ENCODE peak calls at places on chromosomes 12 and 14, in eight cellular contexts. One of them, this sample, is unnamed.

GRCh38 chr14:80077262-80077661 is 134.0 kb downstream of the DIO2 start:
- DNase-seq in omental fat pad: no peak
- DNase-seq in CD4-positive, alpha-beta memory T cell: no peak
- DNase-seq in NCI-H2081: no peak
- DNase-seq in astrocyte: peak
- DNase-seq in type B pancreatic cell: no peak
- DNase-seq in activated effector memory CD4-positive, alpha-beta T cell treated with anti-CD3 and anti-CD28 coated beads, Interleukin-2, amount 50 U/mL, for 16 hours: no peak
- DNase-seq in ELF-1: no peak
- DNase-seq in this sample: no peak

GRCh38 chr14:87175175-87175574 is 817.8 kb downstream of the GALC start:
- DNase-seq in NCI-H2081: peak
- DNase-seq in type B pancreatic cell: no peak
- DNase-seq in omental fat pad: no peak
- DNase-seq in CD4-positive, alpha-beta memory T cell: no peak
- DNase-seq in ELF-1: no peak
- DNase-seq in astrocyte: no peak
- DNase-seq in activated effector memory CD4-positive, alpha-beta T cell treated with anti-CD3 and anti-CD28 coated beads, Interleukin-2, amount 50 U/mL, for 16 hours: no peak
- DNase-seq in this sample: no peak

GRCh38 chr14:61898568-61898967 is 136.3 kb downstream of the SNAPC1 start:
- DNase-seq in CD4-positive, alpha-beta memory T cell: no peak
- DNase-seq in activated effector memory CD4-positive, alpha-beta T cell treated with anti-CD3 and anti-CD28 coated beads, Interleukin-2, amount 50 U/mL, for 16 hours: no peak
- DNase-seq in type B pancreatic cell: no peak
- DNase-seq in ELF-1: no peak
- DNase-seq in omental fat pad: no peak
- DNase-seq in astrocyte: no peak
- DNase-seq in NCI-H2081: no peak
- DNase-seq in this sample: no peak

GRCh38 chr14:75182820-75183219 is 6.4 kb upstream of the TMED10 start:
- DNase-seq in ELF-1: no peak
- DNase-seq in type B pancreatic cell: no peak
- DNase-seq in CD4-positive, alpha-beta memory T cell: no peak
- DNase-seq in astrocyte: peak
- DNase-seq in NCI-H2081: no peak
- DNase-seq in omental fat pad: no peak
- DNase-seq in activated effector memory CD4-positive, alpha-beta T cell treated with anti-CD3 and anti-CD28 coated beads, Interleukin-2, amount 50 U/mL, for 16 hours: no peak
- DNase-seq in this sample: no peak

GRCh38 chr12:91804533-91804932 is 341.1 kb downstream of the BTG1 start:
- DNase-seq in activated effector memory CD4-positive, alpha-beta T cell treated with anti-CD3 and anti-CD28 coated beads, Interleukin-2, amount 50 U/mL, for 16 hours: no peak
- DNase-seq in ELF-1: peak
- DNase-seq in type B pancreatic cell: no peak
- DNase-seq in omental fat pad: no peak
- DNase-seq in CD4-positive, alpha-beta memory T cell: no peak
- DNase-seq in NCI-H2081: no peak
- DNase-seq in astrocyte: peak
- DNase-seq in this sample: no peak

GRCh38 chr12:96710127-96710745 is 196.8 kb upstream of the NEDD1 start:
- DNase-seq in CD4-positive, alpha-beta memory T cell: no peak
- DNase-seq in astrocyte: no peak
- DNase-seq in activated effector memory CD4-positive, alpha-beta T cell treated with anti-CD3 and anti-CD28 coated beads, Interleukin-2, amount 50 U/mL, for 16 hours: no peak
- DNase-seq in omental fat pad: no peak
- DNase-seq in NCI-H2081: peak
- DNase-seq in ELF-1: peak
- DNase-seq in type B pancreatic cell: no peak
- DNase-seq in this sample: no peak

GRCh38 chr14:69175130-69175529 is 16.2 kb upstream of the EXD2 start:
- DNase-seq in astrocyte: no peak
- DNase-seq in omental fat pad: no peak
- DNase-seq in NCI-H2081: no peak
- DNase-seq in activated effector memory CD4-positive, alpha-beta T cell treated with anti-CD3 and anti-CD28 coated beads, Interleukin-2, amount 50 U/mL, for 16 hours: no peak
- DNase-seq in type B pancreatic cell: no peak
- DNase-seq in ELF-1: no peak
- DNase-seq in CD4-positive, alpha-beta memory T cell: no peak
- DNase-seq in this sample: no peak

GRCh38 chr12:48979602-48980388 is 1.7 kb downstream of the WNT1 start:
- DNase-seq in type B pancreatic cell: no peak
- DNase-seq in astrocyte: no peak
- DNase-seq in CD4-positive, alpha-beta memory T cell: peak
- DNase-seq in activated effector memory CD4-positive, alpha-beta T cell treated with anti-CD3 and anti-CD28 coated beads, Interleukin-2, amount 50 U/mL, for 16 hours: peak
- DNase-seq in omental fat pad: no peak
- DNase-seq in NCI-H2081: no peak
- DNase-seq in ELF-1: peak
- DNase-seq in this sample: no peak

GRCh38 chr12:65779091-65779642 is 45.1 kb upstream of the HMGA2 start:
- DNase-seq in omental fat pad: no peak
- DNase-seq in astrocyte: peak
- DNase-seq in CD4-positive, alpha-beta memory T cell: no peak
- DNase-seq in ELF-1: peak
- DNase-seq in type B pancreatic cell: no peak
- DNase-seq in NCI-H2081: no peak
- DNase-seq in activated effector memory CD4-positive, alpha-beta T cell treated with anti-CD3 and anti-CD28 coated beads, Interleukin-2, amount 50 U/mL, for 16 hours: no peak
- DNase-seq in this sample: no peak

GRCh38 chr12:111437816-111438454 is 32.2 kb downstream of the SH2B3 start:
- DNase-seq in ELF-1: no peak
- DNase-seq in type B pancreatic cell: no peak
- DNase-seq in astrocyte: peak
- DNase-seq in activated effector memory CD4-positive, alpha-beta T cell treated with anti-CD3 and anti-CD28 coated beads, Interleukin-2, amount 50 U/mL, for 16 hours: no peak
- DNase-seq in NCI-H2081: no peak
- DNase-seq in CD4-positive, alpha-beta memory T cell: no peak
- DNase-seq in omental fat pad: no peak
- DNase-seq in this sample: no peak

GRCh38 chr14:77140937-77141591 is 527 bp downstream of the ZDHHC22 start:
- DNase-seq in astrocyte: peak
- DNase-seq in NCI-H2081: peak
- DNase-seq in activated effector memory CD4-positive, alpha-beta T cell treated with anti-CD3 and anti-CD28 coated beads, Interleukin-2, amount 50 U/mL, for 16 hours: no peak
- DNase-seq in omental fat pad: no peak
- DNase-seq in type B pancreatic cell: no peak
- DNase-seq in ELF-1: peak
- DNase-seq in CD4-positive, alpha-beta memory T cell: no peak
- DNase-seq in this sample: no peak

GRCh38 chr14:34971801-34972200 is 11.0 kb upstream of the SRP54 start:
- DNase-seq in omental fat pad: no peak
- DNase-seq in astrocyte: peak
- DNase-seq in type B pancreatic cell: no peak
- DNase-seq in CD4-positive, alpha-beta memory T cell: no peak
- DNase-seq in ELF-1: no peak
- DNase-seq in activated effector memory CD4-positive, alpha-beta T cell treated with anti-CD3 and anti-CD28 coated beads, Interleukin-2, amount 50 U/mL, for 16 hours: no peak
- DNase-seq in NCI-H2081: no peak
- DNase-seq in this sample: no peak

GRCh38 chr12:79690156-79690605 is 583 bp downstream of the PAWR start:
- DNase-seq in omental fat pad: no peak
- DNase-seq in NCI-H2081: no peak
- DNase-seq in ELF-1: peak
- DNase-seq in CD4-positive, alpha-beta memory T cell: no peak
- DNase-seq in type B pancreatic cell: peak
- DNase-seq in activated effector memory CD4-positive, alpha-beta T cell treated with anti-CD3 and anti-CD28 coated beads, Interleukin-2, amount 50 U/mL, for 16 hours: no peak
- DNase-seq in astrocyte: no peak
- DNase-seq in this sample: no peak

GRCh38 chr12:68119724-68120211 is 39.8 kb downstream of the IFNG start:
- DNase-seq in ELF-1: no peak
- DNase-seq in omental fat pad: no peak
- DNase-seq in type B pancreatic cell: no peak
- DNase-seq in astrocyte: peak
- DNase-seq in NCI-H2081: peak
- DNase-seq in activated effector memory CD4-positive, alpha-beta T cell treated with anti-CD3 and anti-CD28 coated beads, Interleukin-2, amount 50 U/mL, for 16 hours: peak
- DNase-seq in CD4-positive, alpha-beta memory T cell: no peak
- DNase-seq in this sample: no peak

GRCh38 chr14:77161011-77161410 is 19.4 kb upstream of the ZDHHC22 start:
- DNase-seq in activated effector memory CD4-positive, alpha-beta T cell treated with anti-CD3 and anti-CD28 coated beads, Interleukin-2, amount 50 U/mL, for 16 hours: no peak
- DNase-seq in type B pancreatic cell: no peak
- DNase-seq in astrocyte: no peak
- DNase-seq in CD4-positive, alpha-beta memory T cell: no peak
- DNase-seq in NCI-H2081: no peak
- DNase-seq in omental fat pad: no peak
- DNase-seq in ELF-1: no peak
- DNase-seq in this sample: no peak

GRCh38 chr12:26121323-26121740 is 3.5 kb downstream of the BHLHE41 start:
- DNase-seq in CD4-positive, alpha-beta memory T cell: no peak
- DNase-seq in activated effector memory CD4-positive, alpha-beta T cell treated with anti-CD3 and anti-CD28 coated beads, Interleukin-2, amount 50 U/mL, for 16 hours: no peak
- DNase-seq in type B pancreatic cell: no peak
- DNase-seq in ELF-1: peak
- DNase-seq in omental fat pad: no peak
- DNase-seq in NCI-H2081: no peak
- DNase-seq in astrocyte: no peak
- DNase-seq in this sample: no peak

GRCh38 chr14:53062856-53063255 is 90.3 kb downstream of the DDHD1 start:
- DNase-seq in ELF-1: no peak
- DNase-seq in type B pancreatic cell: no peak
- DNase-seq in activated effector memory CD4-positive, alpha-beta T cell treated with anti-CD3 and anti-CD28 coated beads, Interleukin-2, amount 50 U/mL, for 16 hours: no peak
- DNase-seq in omental fat pad: no peak
- DNase-seq in NCI-H2081: no peak
- DNase-seq in astrocyte: peak
- DNase-seq in CD4-positive, alpha-beta memory T cell: no peak
- DNase-seq in this sample: no peak

GRCh38 chr14:52025310-52025709 is 36.0 kb downstream of the RTRAF start:
- DNase-seq in NCI-H2081: no peak
- DNase-seq in ELF-1: no peak
- DNase-seq in activated effector memory CD4-positive, alpha-beta T cell treated with anti-CD3 and anti-CD28 coated beads, Interleukin-2, amount 50 U/mL, for 16 hours: no peak
- DNase-seq in type B pancreatic cell: no peak
- DNase-seq in omental fat pad: no peak
- DNase-seq in astrocyte: peak
- DNase-seq in CD4-positive, alpha-beta memory T cell: no peak
- DNase-seq in this sample: no peak

GRCh38 chr14:68981124-68981523 is 2.0 kb upstream of the ACTN1 start:
- DNase-seq in ELF-1: no peak
- DNase-seq in NCI-H2081: no peak
- DNase-seq in omental fat pad: no peak
- DNase-seq in type B pancreatic cell: no peak
- DNase-seq in astrocyte: no peak
- DNase-seq in activated effector memory CD4-positive, alpha-beta T cell treated with anti-CD3 and anti-CD28 coated beads, Interleukin-2, amount 50 U/mL, for 16 hours: no peak
- DNase-seq in CD4-positive, alpha-beta memory T cell: no peak
- DNase-seq in this sample: no peak

GRCh38 chr14:49992901-49993335 is 100.0 kb downstream of the ARF6 start:
- DNase-seq in activated effector memory CD4-positive, alpha-beta T cell treated with anti-CD3 and anti-CD28 coated beads, Interleukin-2, amount 50 U/mL, for 16 hours: no peak
- DNase-seq in CD4-positive, alpha-beta memory T cell: no peak
- DNase-seq in type B pancreatic cell: no peak
- DNase-seq in NCI-H2081: no peak
- DNase-seq in ELF-1: no peak
- DNase-seq in omental fat pad: no peak
- DNase-seq in astrocyte: peak
- DNase-seq in this sample: no peak

GRCh38 chr14:92794547-92794941 is 439 bp downstream of the GOLGA5 start:
- DNase-seq in ELF-1: no peak
- DNase-seq in omental fat pad: no peak
- DNase-seq in type B pancreatic cell: no peak
- DNase-seq in activated effector memory CD4-positive, alpha-beta T cell treated with anti-CD3 and anti-CD28 coated beads, Interleukin-2, amount 50 U/mL, for 16 hours: peak
- DNase-seq in CD4-positive, alpha-beta memory T cell: no peak
- DNase-seq in astrocyte: peak
- DNase-seq in NCI-H2081: no peak
- DNase-seq in this sample: no peak

GRCh38 chr12:76007640-76008039 is 23.9 kb downstream of the PHLDA1 start:
- DNase-seq in astrocyte: no peak
- DNase-seq in CD4-positive, alpha-beta memory T cell: no peak
- DNase-seq in activated effector memory CD4-positive, alpha-beta T cell treated with anti-CD3 and anti-CD28 coated beads, Interleukin-2, amount 50 U/mL, for 16 hours: no peak
- DNase-seq in ELF-1: peak
- DNase-seq in NCI-H2081: no peak
- DNase-seq in type B pancreatic cell: no peak
- DNase-seq in omental fat pad: no peak
- DNase-seq in this sample: no peak

GRCh38 chr12:29316772-29317171 is 64.2 kb downstream of the ERGIC2 start:
- DNase-seq in NCI-H2081: no peak
- DNase-seq in type B pancreatic cell: no peak
- DNase-seq in CD4-positive, alpha-beta memory T cell: no peak
- DNase-seq in activated effector memory CD4-positive, alpha-beta T cell treated with anti-CD3 and anti-CD28 coated beads, Interleukin-2, amount 50 U/mL, for 16 hours: no peak
- DNase-seq in astrocyte: peak
- DNase-seq in omental fat pad: no peak
- DNase-seq in ELF-1: peak
- DNase-seq in this sample: no peak

GRCh38 chr14:102917469-102918211 is 4.8 kb upstream of the AMN start:
- DNase-seq in activated effector memory CD4-positive, alpha-beta T cell treated with anti-CD3 and anti-CD28 coated beads, Interleukin-2, amount 50 U/mL, for 16 hours: peak
- DNase-seq in type B pancreatic cell: no peak
- DNase-seq in NCI-H2081: peak
- DNase-seq in astrocyte: no peak
- DNase-seq in ELF-1: peak
- DNase-seq in CD4-positive, alpha-beta memory T cell: peak
- DNase-seq in omental fat pad: peak
- DNase-seq in this sample: no peak

GRCh38 chr14:64238049-64238448 is 56.1 kb downstream of the ESR2 start:
- DNase-seq in omental fat pad: no peak
- DNase-seq in NCI-H2081: no peak
- DNase-seq in ELF-1: no peak
- DNase-seq in activated effector memory CD4-positive, alpha-beta T cell treated with anti-CD3 and anti-CD28 coated beads, Interleukin-2, amount 50 U/mL, for 16 hours: no peak
- DNase-seq in CD4-positive, alpha-beta memory T cell: no peak
- DNase-seq in type B pancreatic cell: no peak
- DNase-seq in astrocyte: no peak
- DNase-seq in this sample: no peak

GRCh38 chr14:56199095-56199975 is 81.1 kb downstream of the PELI2 start:
- DNase-seq in astrocyte: peak
- DNase-seq in activated effector memory CD4-positive, alpha-beta T cell treated with anti-CD3 and anti-CD28 coated beads, Interleukin-2, amount 50 U/mL, for 16 hours: no peak
- DNase-seq in CD4-positive, alpha-beta memory T cell: no peak
- DNase-seq in omental fat pad: no peak
- DNase-seq in ELF-1: peak
- DNase-seq in type B pancreatic cell: no peak
- DNase-seq in NCI-H2081: peak
- DNase-seq in this sample: no peak

GRCh38 chr12:66708704-66709443 is 30.0 kb upstream of the GRIP1 start:
- DNase-seq in activated effector memory CD4-positive, alpha-beta T cell treated with anti-CD3 and anti-CD28 coated beads, Interleukin-2, amount 50 U/mL, for 16 hours: no peak
- DNase-seq in CD4-positive, alpha-beta memory T cell: peak
- DNase-seq in NCI-H2081: peak
- DNase-seq in type B pancreatic cell: no peak
- DNase-seq in omental fat pad: no peak
- DNase-seq in astrocyte: no peak
- DNase-seq in ELF-1: no peak
- DNase-seq in this sample: no peak

GRCh38 chr12:30818562-30818961 is 63.8 kb upstream of the CAPRIN2 start:
- DNase-seq in omental fat pad: no peak
- DNase-seq in astrocyte: no peak
- DNase-seq in NCI-H2081: no peak
- DNase-seq in type B pancreatic cell: no peak
- DNase-seq in activated effector memory CD4-positive, alpha-beta T cell treated with anti-CD3 and anti-CD28 coated beads, Interleukin-2, amount 50 U/mL, for 16 hours: no peak
- DNase-seq in CD4-positive, alpha-beta memory T cell: no peak
- DNase-seq in ELF-1: no peak
- DNase-seq in this sample: no peak

GRCh38 chr12:58801986-58802385 is 118.3 kb downstream of the LRIG3 start:
- DNase-seq in NCI-H2081: no peak
- DNase-seq in ELF-1: peak
- DNase-seq in activated effector memory CD4-positive, alpha-beta T cell treated with anti-CD3 and anti-CD28 coated beads, Interleukin-2, amount 50 U/mL, for 16 hours: no peak
- DNase-seq in type B pancreatic cell: no peak
- DNase-seq in CD4-positive, alpha-beta memory T cell: no peak
- DNase-seq in omental fat pad: no peak
- DNase-seq in astrocyte: peak
- DNase-seq in this sample: no peak

GRCh38 chr12:67919406-67919805 is 69.8 kb upstream of the IFNG-AS1 start:
- DNase-seq in type B pancreatic cell: no peak
- DNase-seq in omental fat pad: no peak
- DNase-seq in activated effector memory CD4-positive, alpha-beta T cell treated with anti-CD3 and anti-CD28 coated beads, Interleukin-2, amount 50 U/mL, for 16 hours: no peak
- DNase-seq in CD4-positive, alpha-beta memory T cell: no peak
- DNase-seq in NCI-H2081: no peak
- DNase-seq in astrocyte: peak
- DNase-seq in ELF-1: no peak
- DNase-seq in this sample: no peak

GRCh38 chr12:113254298-113254697 is 33.0 kb downstream of the TPCN1 start:
- DNase-seq in ELF-1: no peak
- DNase-seq in omental fat pad: no peak
- DNase-seq in activated effector memory CD4-positive, alpha-beta T cell treated with anti-CD3 and anti-CD28 coated beads, Interleukin-2, amount 50 U/mL, for 16 hours: no peak
- DNase-seq in NCI-H2081: no peak
- DNase-seq in CD4-positive, alpha-beta memory T cell: no peak
- DNase-seq in astrocyte: no peak
- DNase-seq in type B pancreatic cell: no peak
- DNase-seq in this sample: no peak

GRCh38 chr14:102320033-102320660 is 601 bp downstream of the ZNF839 start:
- DNase-seq in type B pancreatic cell: no peak
- DNase-seq in NCI-H2081: peak
- DNase-seq in astrocyte: peak
- DNase-seq in activated effector memory CD4-positive, alpha-beta T cell treated with anti-CD3 and anti-CD28 coated beads, Interleukin-2, amount 50 U/mL, for 16 hours: peak
- DNase-seq in omental fat pad: no peak
- DNase-seq in ELF-1: peak
- DNase-seq in CD4-positive, alpha-beta memory T cell: peak
- DNase-seq in this sample: peak